ENCODE peak calls at places on chromosomes 6 and 20, in nine cellular contexts. G is upper lobe of left lung, N is gastrocnemius medialis, O is sigmoid colon, V is ovary, R is breast epithelium, E is uterus, B is GM12878, H is K562. S is an unnamed sample. For H3K4me1, the result is how much of the 10 kb centered on the place peaks cover.

GRCh38 chr20:23653400-23653938 is 15.7 kb upstream of the CST3 start:
- DNase-seq in G (no peak), N (no peak), O (no peak), V (no peak), R (no peak), E (no peak), B (no peak), H (no peak), S (no peak)

GRCh38 chr6:157775376-157775775 is 47.7 kb upstream of the SNX9 start:
- DNase-seq in G (no peak), N (no peak), O (no peak), V (no peak), R (no peak), E (no peak), B (no peak), H (no peak), S (no peak)

GRCh38 chr6:128725271-128726233 is 157.4 kb upstream of the LAMA2 start:
- DNase-seq in G (no peak), N (no peak), O (no peak), V (peak), R (no peak), E (peak), B (no peak), H (peak), S (no peak)

GRCh38 chr6:119308048-119308570 is 41.5 kb downstream of the MAN1A1 start:
- DNase-seq in G (no peak), N (no peak), O (no peak), V (no peak), R (no peak), E (no peak), B (no peak), H (no peak), S (no peak)

GRCh38 chr20:32439132-32439829 is 81.2 kb downstream of the ASXL1 start:
- DNase-seq in G (peak), N (no peak), O (peak), V (peak), R (peak), E (no peak), B (no peak), H (no peak), S (no peak)

GRCh38 chr20:39042279-39043150 is 80.4 kb downstream of the DHX35 start:
- DNase-seq in G (no peak), N (no peak), O (no peak), V (no peak), R (peak), E (no peak), B (no peak), H (no peak), S (no peak)

GRCh38 chr20:14142171-14142570 is 146.9 kb downstream of the MACROD2 start:
- DNase-seq in G (peak), N (no peak), O (no peak), V (peak), R (peak), E (no peak), B (peak), H (no peak), S (peak)

GRCh38 chr6:106444777-106445507 is 84.4 kb downstream of the CRYBG1 start:
- DNase-seq in G (no peak), N (peak), O (no peak), V (no peak), R (no peak), E (no peak), B (peak), H (peak), S (no peak)

GRCh38 chr6:13741358-13741757 is 29.7 kb upstream of the RANBP9 start:
- DNase-seq in G (no peak), N (no peak), O (no peak), V (no peak), R (no peak), E (no peak), B (no peak), H (no peak), S (no peak)

GRCh38 chr6:41638801-41639555 is 710 bp downstream of the MDFI start:
- DNase-seq in G (no peak), N (no peak), O (peak), V (peak), R (peak), E (no peak), B (no peak), H (no peak), S (no peak)

GRCh38 chr20:63873477-63873971 is 8.5 kb downstream of the TPD52L2 start:
- DNase-seq in G (peak), N (no peak), O (peak), V (no peak), R (no peak), E (peak), B (no peak), H (no peak), S (no peak)

GRCh38 chr20:2470432-2471193 is at the start of gene SNRPB:
- DNase-seq in G (peak), N (peak), O (peak), V (peak), R (peak), E (peak), B (peak), H (peak), S (peak)

GRCh38 chr6:95228636-95229035 is 348.7 kb upstream of the MANEA start:
- DNase-seq in G (no peak), N (no peak), O (no peak), V (no peak), R (no peak), E (no peak), B (no peak), H (no peak), S (no peak)

GRCh38 chr6:108635505-108636226 is 74.9 kb downstream of the FOXO3 start:
- DNase-seq in G (peak), N (no peak), O (no peak), V (no peak), R (no peak), E (no peak), B (no peak), H (no peak), S (no peak)

GRCh38 chr20:46752639-46753235 is 43.3 kb downstream of the SLC2A10 start:
- DNase-seq in G (peak), N (no peak), O (peak), V (peak), R (peak), E (peak), B (no peak), H (peak), S (no peak)

GRCh38 chr6:52566853-52567279 is 10.0 kb downstream of the TRAM2 start:
- DNase-seq in G (no peak), N (peak), O (no peak), V (no peak), R (no peak), E (no peak), B (no peak), H (no peak), S (no peak)

GRCh38 chr20:41395669-41396664 is 29.3 kb upstream of the EMILIN3 start:
- DNase-seq in G (no peak), N (no peak), O (no peak), V (peak), R (no peak), E (no peak), B (no peak), H (no peak), S (no peak)

GRCh38 chr20:24955045-24955444 is 6.0 kb downstream of the CST7 start:
- DNase-seq in G (no peak), N (no peak), O (peak), V (no peak), R (no peak), E (no peak), B (peak), H (no peak), S (no peak)

GRCh38 chr6:161265975-161266374 is 7.9 kb downstream of the AGPAT4 start:
- DNase-seq in G (no peak), N (no peak), O (peak), V (no peak), R (no peak), E (no peak), B (no peak), H (no peak), S (no peak)

GRCh38 chr6:167153523-167153959 is 4.2 kb downstream of the GPR31 start:
- DNase-seq in G (peak), N (no peak), O (no peak), V (no peak), R (no peak), E (no peak), B (peak), H (no peak), S (no peak)

GRCh38 chr20:36919715-36920333 is 31.7 kb downstream of the SAMHD1 start:
- DNase-seq in G (no peak), N (no peak), O (no peak), V (no peak), R (no peak), E (no peak), B (peak), H (peak), S (no peak)

GRCh38 chr6:144007779-144008500 is at the start of gene PLAGL1:
- DNase-seq in G (peak), N (peak), O (peak), V (peak), R (no peak), E (peak), B (no peak), H (peak), S (peak)

GRCh38 chr6:128663238-128663637 is 142.8 kb upstream of the PTPRK start:
- DNase-seq in G (no peak), N (no peak), O (no peak), V (no peak), R (no peak), E (no peak), B (no peak), H (no peak), S (no peak)

GRCh38 chr6:43921548-43922422 is 151.8 kb downstream of the VEGFA start:
- DNase-seq in G (no peak), N (no peak), O (peak), V (no peak), R (no peak), E (no peak), B (no peak), H (no peak), S (peak)

GRCh38 chr6:43916924-43917877 is 147.2 kb downstream of the VEGFA start:
- DNase-seq in G (peak), N (peak), O (peak), V (peak), R (peak), E (peak), B (no peak), H (no peak), S (peak)

GRCh38 chr6:43921039-43921438 is 151.0 kb downstream of the VEGFA start:
- DNase-seq in G (no peak), N (no peak), O (no peak), V (no peak), R (no peak), E (no peak), B (no peak), H (no peak), S (peak)

GRCh38 chr6:43917878-43918382 is 147.9 kb downstream of the VEGFA start:
- DNase-seq in G (no peak), N (no peak), O (no peak), V (no peak), R (no peak), E (no peak), B (no peak), H (peak), S (peak)

DNA sequence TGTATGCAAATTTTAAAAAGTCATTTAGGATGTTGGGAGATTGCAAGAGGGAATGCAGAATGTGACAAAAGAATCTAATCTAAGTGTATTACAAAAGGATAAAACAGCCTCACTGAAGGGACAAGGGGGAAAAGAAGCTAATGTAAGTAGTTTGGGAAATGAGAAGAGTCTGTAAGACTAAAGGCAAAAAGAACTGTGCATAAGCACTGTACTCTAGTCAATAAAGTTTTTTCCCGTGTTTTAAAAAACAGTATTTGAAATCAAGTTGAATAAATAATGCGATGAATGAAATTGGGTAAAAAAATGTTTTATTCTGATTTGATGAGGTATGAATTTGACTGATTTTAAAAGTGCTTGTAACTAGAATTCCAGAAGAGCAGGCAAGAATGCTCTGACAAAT is 149.8 kb downstream of the VEGFA start:
- DNase-seq in G (no peak), N (no peak), O (no peak), V (no peak), R (no peak), E (no peak), B (no peak), H (no peak), S (no peak)
- H3K4me1 ChIP-seq in G (under half), N (under half), O (under half), V (under half), R (under half), E (under half), B (under half), H (under half), S (half or more)

GRCh38 chr20:50594591-50595432 is 84.6 kb downstream of the PTPN1 start:
- DNase-seq in G (no peak), N (no peak), O (no peak), V (no peak), R (no peak), E (no peak), B (no peak), H (peak), S (no peak)
- TF ChIP-seq POLR2A in G (no peak), N (no peak), O (no peak), V (no peak), R (no peak), E (no peak), B (peak), H (peak), S (no peak)

GRCh38 chr6:44003345-44004061 is 123.7 kb downstream of the MRPL14 start:
- DNase-seq in G (no peak), N (no peak), O (no peak), V (no peak), R (no peak), E (no peak), B (no peak), H (no peak), S (no peak)
- H3K4me3 ChIP-seq in G (no peak), N (peak), O (no peak), V (no peak), R (peak), E (no peak), B (peak), H (no peak), S (no peak)

GRCh38 chr20:53847118-53847842 is 223.1 kb downstream of the BCAS1 start:
- DNase-seq in G (peak), N (no peak), O (no peak), V (no peak), R (no peak), E (no peak), B (no peak), H (no peak), S (no peak)
- H3K4me1 ChIP-seq in G (under half), N (under half), O (under half), V (under half), R (under half), E (under half), B (under half), H (under half), S (under half)

GRCh38 chr20:62390306-62391164 is 3.6 kb downstream of the RPS21 start:
- DNase-seq in G (no peak), N (no peak), O (no peak), V (no peak), R (no peak), E (no peak), B (no peak), H (no peak), S (no peak)

GRCh38 chr20:62389601-62390087 is 2.7 kb downstream of the RPS21 start:
- DNase-seq in G (no peak), N (no peak), O (no peak), V (no peak), R (no peak), E (no peak), B (no peak), H (no peak), S (no peak)

GRCh38 chr20:62387993-62388635 is 1.2 kb downstream of the RPS21 start:
- DNase-seq in G (no peak), N (no peak), O (no peak), V (no peak), R (no peak), E (no peak), B (no peak), H (peak), S (no peak)

GRCh38 chr20:62387219-62387913 is 463 bp downstream of the RPS21 start:
- DNase-seq in G (no peak), N (no peak), O (no peak), V (no peak), R (no peak), E (no peak), B (no peak), H (peak), S (no peak)

DNA sequence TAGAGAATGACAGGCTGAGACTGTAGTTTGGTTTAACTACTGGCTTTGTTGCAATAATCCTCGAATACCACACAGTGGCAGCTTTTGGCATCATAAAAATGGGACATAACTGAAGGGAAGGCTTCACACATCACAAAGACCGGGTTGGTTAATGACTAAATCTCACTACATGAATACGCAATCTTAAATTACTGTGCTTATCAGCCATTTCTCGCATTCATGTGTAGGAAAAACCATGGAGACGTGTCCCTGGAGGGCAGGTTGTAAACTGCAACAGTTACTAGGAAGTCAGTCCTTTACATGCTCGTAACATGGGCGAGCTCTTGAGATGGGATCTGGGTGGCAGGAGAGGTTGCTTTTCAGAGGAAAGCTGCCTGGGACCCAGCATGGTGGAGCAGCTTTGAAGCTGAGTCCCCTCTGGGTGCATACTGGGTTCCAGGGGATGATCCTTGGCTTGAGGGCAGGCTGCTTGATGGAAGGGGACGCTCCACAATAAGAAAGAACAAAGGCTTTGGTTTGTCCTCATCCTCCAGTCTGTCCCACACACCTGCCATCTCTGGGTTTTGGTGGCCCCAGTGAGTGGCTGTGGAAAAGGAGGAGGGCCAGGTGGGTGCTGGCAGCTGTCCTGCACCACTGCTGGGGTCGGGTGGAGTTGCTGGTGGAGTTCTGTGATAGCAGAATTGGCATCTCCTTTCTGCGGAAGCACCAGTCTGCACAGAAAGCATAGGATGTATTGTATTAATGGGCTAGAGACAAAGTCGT is 2.1 kb downstream of the RPS21 start:
- DNase-seq in G (no peak), N (no peak), O (no peak), V (no peak), R (no peak), E (no peak), B (no peak), H (no peak), S (no peak)
- TF ChIP-seq POLR2A in G (no peak), N (no peak), O (no peak), V (no peak), R (no peak), E (no peak), B (peak), H (peak), S (no peak)

DNA sequence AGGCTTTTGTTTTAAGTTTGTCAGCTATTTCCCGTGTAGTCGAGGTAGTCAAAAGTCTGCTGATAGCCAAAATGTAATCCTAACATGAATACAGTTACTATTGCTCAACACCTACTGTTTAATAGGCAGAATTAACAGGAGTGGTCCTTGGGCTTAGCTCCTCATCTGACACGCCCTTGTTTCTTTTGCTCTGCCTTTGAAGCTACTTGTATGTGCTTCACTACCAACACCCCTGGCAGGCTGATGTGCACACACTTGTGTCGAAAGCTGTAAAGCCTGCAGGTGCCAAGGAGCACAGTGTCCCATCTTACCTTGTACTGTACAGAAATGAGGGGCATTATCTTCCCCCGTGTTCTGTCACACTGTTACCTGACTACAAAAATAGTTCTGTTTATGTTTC is 9.2 kb downstream of the SDHAF4 start:
- DNase-seq in G (peak), N (no peak), O (no peak), V (no peak), R (no peak), E (no peak), B (no peak), H (no peak), S (no peak)
- H3K4me3 ChIP-seq in G (no peak), N (no peak), O (no peak), V (no peak), R (no peak), E (no peak), B (no peak), H (no peak), S (no peak)

S was measured in right lobe of liver.